ENCODE peak calls at places on chromosomes 5 and 9, in ten cellular contexts. S is heart right ventricle; N is Calu3; G is NCI-H1092 treated with DMSO at 0.1 percent for 48 hours; J is endothelial cell; F is posterior cingulate gyrus; X is GM23248; C is HEK293T; D is stimulated activated CD8-positive, alpha-beta memory T cell treated with anti-CD3 and anti-CD28 coated beads, Interleukin-7, amount 100 ng/mL, for 24 hours; B is right atrium auricular region. R is an unnamed sample.

GRCh38 chr5:96374653-96375052 is 58.4 kb downstream of the PCSK1 start:
- DNase-seq in F (no peak), X (no peak), G (no peak), C (no peak), B (no peak), N (no peak), J (no peak), D (peak), S (no peak), R (no peak)

GRCh38 chr5:125199968-125200841 is 453.8 kb upstream of the ZNF608 start:
- DNase-seq in N (no peak), S (no peak), F (peak), D (no peak), G (peak), C (peak), B (no peak), J (peak), X (peak), R (no peak)

GRCh38 chr5:139443766-139444473 is 4.6 kb upstream of the DNAJC18 start:
- DNase-seq in G (no peak), S (no peak), F (no peak), N (no peak), C (no peak), B (no peak), X (peak), D (no peak), J (peak), R (no peak)

GRCh38 chr5:154214236-154215106 is 23.9 kb downstream of the GALNT10 start:
- DNase-seq in S (no peak), D (no peak), N (no peak), C (no peak), B (no peak), X (peak), F (no peak), J (no peak), G (no peak), R (no peak)

GRCh38 chr9:21970800-21971620 is 23.2 kb downstream of the CDKN2A start:
- DNase-seq in D (no peak), N (no peak), S (no peak), G (no peak), X (peak), C (no peak), B (no peak), F (no peak), J (peak), R (no peak)

GRCh38 chr9:134648701-134649525 is 7.3 kb downstream of the COL5A1 start:
- DNase-seq in N (no peak), S (no peak), J (no peak), F (no peak), D (no peak), B (no peak), C (no peak), X (peak), G (no peak), R (no peak)

GRCh38 chr5:5705010-5705409 is 282.5 kb downstream of the ICE1 start:
- DNase-seq in G (no peak), D (no peak), F (no peak), X (no peak), B (no peak), J (no peak), C (no peak), N (no peak), S (no peak), R (no peak)

GRCh38 chr9:17807670-17808282 is 228.9 kb downstream of the SH3GL2 start:
- DNase-seq in B (no peak), F (no peak), S (no peak), J (no peak), D (no peak), N (no peak), X (no peak), C (no peak), G (peak), R (no peak)

GRCh38 chr5:6218517-6218916 is 159.8 kb downstream of the MED10 start:
- DNase-seq in F (no peak), D (no peak), G (no peak), X (no peak), N (no peak), B (no peak), S (no peak), C (no peak), J (no peak), R (no peak)

GRCh38 chr5:75320341-75320740 is 16.7 kb upstream of the HMGCR start:
- DNase-seq in X (no peak), G (no peak), D (no peak), S (no peak), J (no peak), B (no peak), N (no peak), C (no peak), F (no peak), R (no peak)

GRCh38 chr5:32090026-32090754 is 83.9 kb downstream of the GOLPH3 start:
- DNase-seq in N (no peak), F (no peak), X (no peak), G (no peak), D (no peak), S (no peak), C (no peak), J (no peak), B (peak), R (no peak)

GRCh38 chr9:25964239-25964638 is 286.0 kb upstream of the TUSC1 start:
- DNase-seq in B (no peak), S (no peak), X (peak), D (no peak), G (peak), N (no peak), F (no peak), C (peak), J (peak), R (peak)

GRCh38 chr5:131379723-131380122 is 115.9 kb downstream of the CDC42SE2 start:
- DNase-seq in D (no peak), C (no peak), X (no peak), J (no peak), S (peak), F (no peak), N (peak), B (no peak), G (no peak), R (no peak)

GRCh38 chr9:35972093-35972492 is 14.1 kb upstream of the OR2S2 start:
- DNase-seq in D (no peak), S (no peak), F (no peak), N (no peak), X (no peak), B (no peak), C (no peak), G (no peak), J (peak), R (no peak)

GRCh38 chr5:138841531-138841930 is 33.6 kb downstream of the LRRTM2 start:
- DNase-seq in N (no peak), D (no peak), X (no peak), G (no peak), C (no peak), F (no peak), J (no peak), B (no peak), S (no peak), R (no peak)

R was measured in prostate gland.